ENCODE peak calls at places on chromosomes 2 and 18, in five cellular contexts. J, D, O, P and R are unnamed samples.

GRCh38 chr2:210177769-210178168 is 6.6 kb upstream of the KANSL1L start:
- DNase-seq in J (no peak), D (no peak), O (no peak), P (no peak), R (no peak)

GRCh38 chr2:24908316-24908937 is 11.6 kb downstream of the ADCY3 start:
- DNase-seq in J (no peak), D (peak; percentile 35), O (no peak), P (no peak), R (no peak)

GRCh38 chr2:110748489-110748867 is 16.1 kb downstream of the ACOXL start:
- DNase-seq in J (peak; percentile 10), D (peak; percentile 60), O (no peak), P (peak; percentile 11), R (no peak)

GRCh38 chr2:177419274-177419673 is 26.7 kb downstream of the AGPS start:
- DNase-seq in J (peak; percentile 28), D (no peak), O (no peak), P (peak; percentile 61), R (peak; percentile 34)

GRCh38 chr2:24491626-24492282 is 700 bp downstream of the NCOA1 start:
- DNase-seq in J (peak; percentile 74), D (peak; percentile 51), O (peak; percentile 52), P (no peak), R (peak; percentile 60)

GRCh38 chr18:54127759-54128378 is 96.6 kb downstream of the MBD2 start:
- DNase-seq in J (peak; percentile 57), D (no peak), O (peak; percentile 13), P (peak; percentile 54), R (peak; percentile 31)

GRCh38 chr2:226387499-226387942 is 412.1 kb downstream of the IRS1 start:
- DNase-seq in J (no peak), D (no peak), O (no peak), P (no peak), R (no peak)

GRCh38 chr2:129849559-129850160 is 129.8 kb upstream of the RAB6C start:
- DNase-seq in J (peak; percentile 77), D (no peak), O (peak; percentile 29), P (peak; percentile 78), R (peak; percentile 80)

GRCh38 chr2:28516950-28517349 is 21.1 kb downstream of the PLB1 start:
- DNase-seq in J (no peak), D (no peak), O (no peak), P (no peak), R (peak; percentile 58)

GRCh38 chr2:171289938-171290480 is 129.3 kb upstream of the TLK1 start:
- DNase-seq in J (no peak), D (no peak), O (no peak), P (peak; percentile 52), R (no peak)

DNA sequence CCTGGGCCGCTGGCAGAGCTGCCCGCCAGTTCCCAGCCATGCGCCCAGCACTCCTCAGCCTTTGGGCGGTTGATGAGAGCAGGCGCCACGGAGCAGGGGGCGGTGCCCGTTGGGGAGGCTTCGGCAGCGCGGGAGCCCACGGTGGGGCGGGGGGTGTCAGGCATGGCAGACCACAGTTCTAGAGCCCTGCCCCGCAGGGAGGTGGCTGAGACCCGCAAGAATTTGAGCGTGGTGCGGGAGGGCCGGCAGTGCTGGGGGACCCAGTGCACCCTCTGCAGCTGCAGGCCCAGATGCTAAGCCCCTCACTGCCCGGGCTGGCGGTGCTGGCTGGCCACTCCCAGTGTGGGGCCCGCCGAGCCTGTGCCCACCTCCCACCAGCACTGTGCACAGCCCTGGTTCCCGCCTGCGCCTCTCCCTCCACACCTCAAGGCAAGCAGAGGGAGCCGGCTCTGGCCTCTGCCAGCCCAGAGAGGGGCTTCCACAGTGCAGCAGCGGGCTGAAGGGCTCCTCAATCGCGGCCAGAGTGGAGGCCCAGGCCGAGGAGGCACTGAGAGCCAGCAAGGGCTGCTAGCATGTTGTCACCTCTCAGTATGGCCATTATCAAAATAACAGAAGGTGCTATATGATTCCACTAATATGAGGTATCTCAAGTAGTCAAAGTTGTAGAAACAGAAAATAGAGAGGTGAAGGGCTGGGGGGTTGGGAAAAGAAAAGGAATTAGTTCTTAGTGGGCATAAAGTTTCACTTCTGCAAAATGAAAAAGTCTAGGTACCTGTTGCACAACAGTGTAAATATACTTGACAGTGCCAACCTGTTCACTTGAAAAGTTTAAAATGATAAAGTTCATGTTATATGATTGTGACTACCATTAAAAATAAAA is 72.3 kb downstream of the SH3YL1 start:
- DNase-seq in J (peak; percentile 14), D (no peak), O (no peak), P (no peak), R (no peak)
- TF ChIP-seq POLR2A in J (no peak), D (no peak), O (no peak), P (no peak), R (no peak)

DNA sequence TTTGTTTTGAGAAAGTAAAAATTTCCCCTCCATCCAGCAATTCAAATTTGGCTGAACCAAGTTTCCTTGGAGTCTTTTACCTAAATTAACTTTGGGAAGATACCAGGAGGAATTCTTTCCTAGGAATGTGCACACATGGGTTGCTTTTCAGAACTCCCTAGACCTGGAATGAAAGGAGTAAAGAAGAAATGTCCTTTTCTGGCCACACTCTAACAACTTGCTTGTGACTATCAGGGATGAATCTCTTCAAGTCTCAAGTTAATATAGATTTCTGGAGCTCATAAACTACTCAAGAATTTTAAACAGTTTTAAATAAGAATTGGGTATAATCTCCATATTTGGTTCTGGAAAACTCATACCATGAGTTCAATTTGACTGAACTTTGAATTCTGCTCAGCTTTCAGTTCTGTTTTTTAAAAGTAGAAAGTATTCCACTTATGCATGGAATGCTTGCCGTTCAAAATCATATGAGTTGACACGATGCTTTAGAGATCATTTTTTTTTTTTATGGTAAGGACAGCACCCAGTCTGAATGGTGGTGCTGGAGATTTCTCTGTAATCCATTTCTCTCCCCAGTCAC is 7.7 kb downstream of the RASGRP3 start:
- DNase-seq in J (no peak), D (no peak), O (no peak), P (peak; percentile 32), R (no peak)
- TF ChIP-seq POLR2A in J (no peak), D (no peak), O (no peak), P (no peak), R (no peak)

GRCh38 chr2:175605599-175605988 is 396.5 kb downstream of the LNPK start:
- DNase-seq in J (no peak), D (no peak), O (no peak), P (no peak), R (no peak)

GRCh38 chr2:175601969-175602368 is 400.1 kb downstream of the LNPK start:
- DNase-seq in J (no peak), D (no peak), O (no peak), P (no peak), R (no peak)

GRCh38 chr2:175595139-175595538 is 406.9 kb downstream of the LNPK start:
- DNase-seq in J (no peak), D (no peak), O (no peak), P (no peak), R (no peak)

GRCh38 chr2:175597286-175597685 is 404.8 kb downstream of the LNPK start:
- DNase-seq in J (no peak), D (no peak), O (no peak), P (no peak), R (no peak)

DNA sequence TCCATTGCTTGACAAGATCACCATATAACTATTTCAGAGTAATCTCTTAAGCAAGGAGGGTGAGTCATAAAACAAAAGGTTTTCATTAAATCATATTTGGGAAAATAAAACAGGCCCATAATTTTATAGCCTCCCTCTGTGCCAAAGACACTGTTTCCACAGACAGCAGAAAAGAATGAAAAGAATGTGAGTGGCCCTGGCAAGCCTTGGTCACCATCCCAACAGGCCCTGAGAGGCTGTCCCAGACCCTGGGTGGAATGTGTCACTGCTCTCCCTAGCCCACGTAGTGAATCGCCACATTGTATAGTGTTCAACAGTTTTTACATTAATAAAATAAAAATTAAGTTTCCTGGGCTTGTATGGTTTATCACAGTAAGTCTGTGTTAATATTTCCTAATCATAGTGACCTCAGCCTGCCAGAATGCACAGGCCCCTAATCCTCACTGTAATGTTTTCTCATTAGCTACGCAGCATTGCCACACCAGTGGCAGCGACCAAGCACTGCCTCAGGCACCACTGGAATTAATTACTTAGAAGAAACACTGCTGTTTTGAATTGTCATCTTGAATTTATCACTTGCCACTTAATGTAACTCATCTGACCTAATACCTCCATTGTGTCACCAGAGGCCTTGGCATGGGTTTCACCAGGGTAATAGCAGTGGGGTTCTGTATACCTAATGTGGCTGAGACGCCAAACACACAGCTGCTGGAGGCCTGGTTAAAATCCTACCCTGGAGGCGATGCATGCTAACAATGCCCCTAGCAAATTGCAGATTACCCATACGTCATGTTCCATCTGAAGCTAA is 401.8 kb downstream of the LNPK start:
- DNase-seq in J (no peak), D (no peak), O (no peak), P (no peak), R (no peak)
- TF ChIP-seq POLR2A in J (no peak), D (no peak), O (no peak), P (no peak), R (no peak)

GRCh38 chr2:10009811-10010781 is 33.3 kb upstream of the KLF11 start:
- DNase-seq in J (no peak), D (peak; percentile 59), O (no peak), P (peak; percentile 78), R (no peak)
- TF ChIP-seq POLR2A in J (no peak), D (no peak), O (no peak), P (no peak), R (no peak)

DNA sequence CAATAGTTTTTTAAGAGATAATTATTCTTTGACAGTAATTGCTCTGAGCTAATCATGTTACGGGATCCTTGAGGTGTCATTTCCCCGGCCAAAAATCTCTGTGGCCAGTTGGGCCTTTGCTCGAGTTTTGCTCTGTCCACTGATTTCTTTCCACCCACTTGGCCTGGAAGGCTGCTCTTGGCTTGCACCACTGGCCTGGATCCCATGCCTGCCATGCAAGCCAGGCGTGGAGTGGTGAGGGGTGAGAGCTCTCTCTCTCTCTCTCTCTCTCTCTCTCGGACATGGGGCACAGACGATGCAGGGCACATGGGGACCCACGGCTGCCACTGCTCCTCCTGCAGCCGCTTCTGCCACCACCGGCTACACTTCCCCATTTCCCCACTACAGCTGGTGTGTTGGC is 853.0 kb upstream of the GCFC2 start:
- DNase-seq in J (no peak), D (no peak), O (no peak), P (no peak), R (no peak)
- TF ChIP-seq POLR2A in J (no peak), D (no peak), O (no peak), P (no peak), R (no peak)